ENCODE peak calls at places on chromosomes 4 and X, in four cellular contexts. One of them, this sample, is unnamed.

GRCh38 chr4:137934046-137934445 is 308.1 kb downstream of the SLC7A11 start:
- DNase-seq in HEK293T: no peak
- DNase-seq in stimulated activated naive CD4-positive, alpha-beta T cell: no peak
- DNase-seq in choroid plexus epithelial cell: no peak
- DNase-seq in this sample: no peak

GRCh38 chr4:75498041-75498440 is 16.2 kb downstream of the RCHY1 start:
- DNase-seq in stimulated activated naive CD4-positive, alpha-beta T cell: no peak
- DNase-seq in choroid plexus epithelial cell: no peak
- DNase-seq in HEK293T: no peak
- DNase-seq in this sample: no peak

GRCh38 chr4:151219091-151219490 is 57.9 kb upstream of the PRSS48 start:
- DNase-seq in choroid plexus epithelial cell: no peak
- DNase-seq in HEK293T: no peak
- DNase-seq in stimulated activated naive CD4-positive, alpha-beta T cell: no peak
- DNase-seq in this sample: no peak

GRCh38 chrX:9576059-9576458 is 111.2 kb downstream of the TBL1X start:
- DNase-seq in HEK293T: no peak
- DNase-seq in stimulated activated naive CD4-positive, alpha-beta T cell: no peak
- DNase-seq in choroid plexus epithelial cell: no peak
- DNase-seq in this sample: no peak

GRCh38 chr4:175424111-175424510 is 388.0 kb downstream of the GPM6A start:
- DNase-seq in choroid plexus epithelial cell: no peak
- DNase-seq in HEK293T: no peak
- DNase-seq in stimulated activated naive CD4-positive, alpha-beta T cell: no peak
- DNase-seq in this sample: no peak

GRCh38 chrX:39764441-39764914 is 333.3 kb downstream of the BCOR start:
- DNase-seq in choroid plexus epithelial cell: peak; percentile 68
- DNase-seq in HEK293T: no peak
- DNase-seq in stimulated activated naive CD4-positive, alpha-beta T cell: no peak
- DNase-seq in this sample: no peak

GRCh38 chrX:41781500-41781899 is 57.5 kb downstream of the GPR82 start:
- DNase-seq in HEK293T: peak; percentile 63
- DNase-seq in choroid plexus epithelial cell: peak; percentile 63
- DNase-seq in stimulated activated naive CD4-positive, alpha-beta T cell: no peak
- DNase-seq in this sample: no peak

GRCh38 chrX:130741584-130741983 is 161.4 kb downstream of the ENOX2 start:
- DNase-seq in stimulated activated naive CD4-positive, alpha-beta T cell: no peak
- DNase-seq in choroid plexus epithelial cell: no peak
- DNase-seq in HEK293T: no peak
- DNase-seq in this sample: no peak

GRCh38 chrX:65575024-65575423 is 40.4 kb upstream of the LAS1L start:
- DNase-seq in stimulated activated naive CD4-positive, alpha-beta T cell: no peak
- DNase-seq in choroid plexus epithelial cell: no peak
- DNase-seq in HEK293T: no peak
- DNase-seq in this sample: no peak

GRCh38 chr4:80492761-80493160 is 157.2 kb downstream of the CFAP299 start:
- DNase-seq in choroid plexus epithelial cell: no peak
- DNase-seq in stimulated activated naive CD4-positive, alpha-beta T cell: peak; percentile 35
- DNase-seq in HEK293T: no peak
- DNase-seq in this sample: no peak

This sample was measured in NK-92 treated with Interleukin-12 subunit alpha and Interleukin-12 subunit beta, amount 100 ng/mL, for 24 hours.